ENCODE peak calls at places on chromosomes 1 and 21, in seven cellular contexts. Z is AG08395; X is NCI-H146; W is astrocyte of the spinal cord; F is NCI-H226; R is stimulated activated naive B cell treated with anti-CD40 and anti-IgM and Interleukin-4, amounts not matched to agents 10 μg/mL and 1 μg/mL and 100 μg/mL, for 72 hours; J is stimulated activated CD4-positive, alpha-beta T cell treated with anti-CD3 and anti-CD28 coated beads, Interleukin-4, amount 100 ng/mL, for 48 hours. C is an unnamed sample.

GRCh38 chr1:227908366-227908765 is 39.4 kb downstream of the WNT9A start:
- DNase-seq in J (no peak), W (no peak), F (no peak), R (no peak), X (no peak), Z (no peak), C (no peak)

GRCh38 chr1:37556712-37557196 is at the start of gene DNALI1:
- DNase-seq in Z (peak; percentile 92), R (no peak), W (peak; percentile 93), F (no peak), X (peak; percentile 91), J (no peak), C (peak; percentile 70)

GRCh38 chr1:156909671-156910070 is 10.8 kb upstream of the LRRC71 start:
- DNase-seq in W (no peak), J (no peak), R (no peak), F (no peak), Z (no peak), X (no peak), C (no peak)

GRCh38 chr1:51518730-51519047 is 377 bp downstream of the EPS15 start:
- DNase-seq in Z (peak; percentile 13), J (peak; percentile 39), F (peak; percentile 32), X (peak; percentile 57), W (no peak), R (no peak), C (no peak)

GRCh38 chr1:236501093-236501492 is 22.7 kb upstream of the LGALS8 start:
- DNase-seq in Z (no peak), R (no peak), J (no peak), F (no peak), W (no peak), X (no peak), C (no peak)

GRCh38 chr1:51926171-51926812 is 47.8 kb upstream of the NRDC start:
- DNase-seq in F (peak; percentile 53), Z (peak; percentile 57), J (no peak), X (no peak), R (no peak), W (peak; percentile 38), C (peak; percentile 24)

GRCh38 chr1:203150511-203151297 is 23.2 kb downstream of the ADORA1 start:
- DNase-seq in W (no peak), R (no peak), F (no peak), X (no peak), J (no peak), Z (no peak), C (no peak)

GRCh38 chr1:117070124-117070523 is 10.0 kb downstream of the TTF2 start:
- DNase-seq in Z (no peak), X (no peak), F (no peak), W (peak; percentile 74), R (no peak), J (no peak), C (no peak)

GRCh38 chr1:224082146-224082545 is 31.8 kb upstream of the FBXO28 start:
- DNase-seq in Z (no peak), W (no peak), X (no peak), R (no peak), F (no peak), J (no peak), C (no peak)

GRCh38 chr21:28639742-28640141 is 352.9 kb downstream of the LTN1 start:
- DNase-seq in Z (peak; percentile 56), X (no peak), R (no peak), W (no peak), J (no peak), F (peak; percentile 45), C (no peak)

GRCh38 chr21:43903451-43904091 is 38.5 kb downstream of the AGPAT3 start:
- DNase-seq in Z (no peak), R (no peak), J (no peak), W (no peak), X (no peak), F (no peak), C (no peak)

GRCh38 chr1:29599071-29599470 is 362.7 kb downstream of the PTPRU start:
- DNase-seq in X (no peak), Z (no peak), R (no peak), J (no peak), W (no peak), F (no peak), C (no peak)

GRCh38 chr1:206461602-206462455 is 8.4 kb upstream of the IKBKE start:
- DNase-seq in W (peak; percentile 77), J (peak; percentile 67), F (peak; percentile 37), Z (peak; percentile 80), R (peak; percentile 46), X (peak; percentile 51), C (no peak)

GRCh38 chr21:39186676-39187075 is 3.4 kb upstream of the PSMG1 start:
- DNase-seq in J (no peak), W (no peak), F (no peak), R (no peak), X (no peak), Z (no peak), C (no peak)

GRCh38 chr21:37551406-37552355 is 185.1 kb downstream of the DYRK1A start:
- DNase-seq in J (no peak), F (no peak), W (peak; percentile 66), R (no peak), Z (no peak), X (peak; percentile 67), C (no peak)

GRCh38 chr1:153608742-153609584 is 4.0 kb downstream of the S100A16 start:
- DNase-seq in X (peak; percentile 76), W (peak; percentile 94), F (peak; percentile 97), R (no peak), Z (peak; percentile 89), J (no peak), C (peak; percentile 97)

GRCh38 chr1:208107817-208108608 is 136.2 kb downstream of the PLXNA2 start:
- DNase-seq in W (peak; percentile 83), X (no peak), R (no peak), F (peak; percentile 96), J (no peak), Z (peak; percentile 35), C (peak; percentile 30)

GRCh38 chr1:32613472-32613871 is 36.9 kb downstream of the ZBTB8OS start:
- DNase-seq in W (no peak), R (no peak), X (no peak), F (no peak), J (no peak), Z (no peak), C (no peak)

GRCh38 chr1:79852004-79852403 is 845.5 kb upstream of the ADGRL4 start:
- DNase-seq in X (no peak), W (no peak), F (no peak), J (no peak), Z (no peak), R (no peak), C (no peak)

C was measured in pulmonary artery endothelial cell.